ENCODE peak calls at places on chromosomes 5 and 9, in four cellular contexts. One of them, this sample, is unnamed.

GRCh38 chr9:650362-650761 is 191.1 kb upstream of the DMRT1 start:
- DNase-seq in CD4-positive, alpha-beta T cell: no peak
- DNase-seq in CD8-positive, alpha-beta T cell: peak; percentile 3
- DNase-seq in psoas muscle: no peak
- DNase-seq in this sample: no peak

GRCh38 chr5:52453176-52453575 is 334.5 kb upstream of the ITGA1 start:
- DNase-seq in psoas muscle: no peak
- DNase-seq in CD4-positive, alpha-beta T cell: no peak
- DNase-seq in CD8-positive, alpha-beta T cell: no peak
- DNase-seq in this sample: no peak

GRCh38 chr5:81303563-81303962 is 2.2 kb downstream of the ZCCHC9 start:
- DNase-seq in psoas muscle: no peak
- DNase-seq in CD4-positive, alpha-beta T cell: no peak
- DNase-seq in CD8-positive, alpha-beta T cell: no peak
- DNase-seq in this sample: no peak

GRCh38 chr5:115351356-115352195 is 55.1 kb upstream of the CCDC112 start:
- DNase-seq in CD8-positive, alpha-beta T cell: no peak
- DNase-seq in psoas muscle: no peak
- DNase-seq in CD4-positive, alpha-beta T cell: no peak
- DNase-seq in this sample: no peak

GRCh38 chr9:91419222-91420191 is 4.1 kb downstream of the NFIL3 start:
- DNase-seq in CD4-positive, alpha-beta T cell: no peak
- DNase-seq in CD8-positive, alpha-beta T cell: no peak
- DNase-seq in psoas muscle: peak; percentile 74
- DNase-seq in this sample: no peak

GRCh38 chr9:70835323-70835722 is 286.1 kb downstream of the TRPM3 start:
- DNase-seq in CD4-positive, alpha-beta T cell: no peak
- DNase-seq in psoas muscle: no peak
- DNase-seq in CD8-positive, alpha-beta T cell: no peak
- DNase-seq in this sample: no peak

GRCh38 chr5:126234563-126235195 is 188.5 kb upstream of the GRAMD2B start:
- DNase-seq in psoas muscle: no peak
- DNase-seq in CD8-positive, alpha-beta T cell: no peak
- DNase-seq in CD4-positive, alpha-beta T cell: no peak
- DNase-seq in this sample: no peak

GRCh38 chr5:53423724-53424123 is 56.7 kb upstream of the FST start:
- DNase-seq in CD4-positive, alpha-beta T cell: no peak
- DNase-seq in psoas muscle: no peak
- DNase-seq in CD8-positive, alpha-beta T cell: no peak
- DNase-seq in this sample: no peak

GRCh38 chr9:99391937-99392574 is 170.0 kb downstream of the SEC61B start:
- DNase-seq in CD4-positive, alpha-beta T cell: no peak
- DNase-seq in CD8-positive, alpha-beta T cell: no peak
- DNase-seq in psoas muscle: no peak
- DNase-seq in this sample: no peak

GRCh38 chr9:95025213-95026170 is 292.0 kb downstream of the FANCC start:
- DNase-seq in CD8-positive, alpha-beta T cell: no peak
- DNase-seq in CD4-positive, alpha-beta T cell: no peak
- DNase-seq in psoas muscle: peak; percentile 68
- DNase-seq in this sample: no peak

GRCh38 chr9:2780846-2781245 is 63.0 kb downstream of the PUM3 start:
- DNase-seq in psoas muscle: no peak
- DNase-seq in CD4-positive, alpha-beta T cell: no peak
- DNase-seq in CD8-positive, alpha-beta T cell: no peak
- DNase-seq in this sample: no peak

GRCh38 chr5:147234825-147235635 is at the start of gene STK32A:
- DNase-seq in psoas muscle: peak; percentile 43
- DNase-seq in CD4-positive, alpha-beta T cell: no peak
- DNase-seq in CD8-positive, alpha-beta T cell: no peak
- DNase-seq in this sample: no peak

GRCh38 chr5:181129601-181130000 is 1.4 kb downstream of the OR2V1 start:
- DNase-seq in CD4-positive, alpha-beta T cell: no peak
- DNase-seq in CD8-positive, alpha-beta T cell: no peak
- DNase-seq in psoas muscle: no peak
- DNase-seq in this sample: no peak

GRCh38 chr5:14185336-14186131 is 42.4 kb downstream of the TRIO start:
- DNase-seq in psoas muscle: peak; percentile 34
- DNase-seq in CD8-positive, alpha-beta T cell: no peak
- DNase-seq in CD4-positive, alpha-beta T cell: no peak
- DNase-seq in this sample: no peak

GRCh38 chr5:151002250-151002649 is 18.1 kb upstream of the GPX3 start:
- DNase-seq in CD4-positive, alpha-beta T cell: no peak
- DNase-seq in psoas muscle: no peak
- DNase-seq in CD8-positive, alpha-beta T cell: no peak
- DNase-seq in this sample: no peak

GRCh38 chr9:28135571-28135970 is 562.3 kb upstream of the C9orf72 start:
- DNase-seq in CD4-positive, alpha-beta T cell: no peak
- DNase-seq in psoas muscle: no peak
- DNase-seq in CD8-positive, alpha-beta T cell: no peak
- DNase-seq in this sample: no peak

GRCh38 chr5:99878830-99879229 is 656.3 kb upstream of the FAM174A start:
- DNase-seq in psoas muscle: no peak
- DNase-seq in CD8-positive, alpha-beta T cell: no peak
- DNase-seq in CD4-positive, alpha-beta T cell: no peak
- DNase-seq in this sample: no peak

GRCh38 chr9:116345817-116346216 is 192.2 kb downstream of the PAPPA start:
- DNase-seq in CD4-positive, alpha-beta T cell: no peak
- DNase-seq in psoas muscle: no peak
- DNase-seq in CD8-positive, alpha-beta T cell: no peak
- DNase-seq in this sample: no peak

GRCh38 chr5:35198096-35198495 is 32.2 kb downstream of the PRLR start:
- DNase-seq in CD4-positive, alpha-beta T cell: no peak
- DNase-seq in psoas muscle: peak; percentile 39
- DNase-seq in CD8-positive, alpha-beta T cell: no peak
- DNase-seq in this sample: no peak

GRCh38 chr9:89668216-89668867 is 63.5 kb downstream of the GADD45G start:
- DNase-seq in CD8-positive, alpha-beta T cell: no peak
- DNase-seq in psoas muscle: no peak
- DNase-seq in CD4-positive, alpha-beta T cell: no peak
- DNase-seq in this sample: no peak

GRCh38 chr9:34124103-34124502 is 2.4 kb downstream of the DCAF12 start:
- DNase-seq in CD4-positive, alpha-beta T cell: no peak
- DNase-seq in CD8-positive, alpha-beta T cell: no peak
- DNase-seq in psoas muscle: no peak
- DNase-seq in this sample: no peak

GRCh38 chr9:99296375-99296951 is 74.4 kb downstream of the SEC61B start:
- DNase-seq in psoas muscle: peak; percentile 27
- DNase-seq in CD8-positive, alpha-beta T cell: peak; percentile 21
- DNase-seq in CD4-positive, alpha-beta T cell: no peak
- DNase-seq in this sample: no peak

GRCh38 chr9:69584746-69585145 is 87.4 kb downstream of the APBA1 start:
- DNase-seq in psoas muscle: no peak
- DNase-seq in CD8-positive, alpha-beta T cell: no peak
- DNase-seq in CD4-positive, alpha-beta T cell: no peak
- DNase-seq in this sample: no peak

GRCh38 chr5:95863383-95863757 is 40.8 kb upstream of the GLRX start:
- DNase-seq in CD8-positive, alpha-beta T cell: no peak
- DNase-seq in psoas muscle: no peak
- DNase-seq in CD4-positive, alpha-beta T cell: no peak
- DNase-seq in this sample: no peak

GRCh38 chr5:55324815-55325418 is 17.1 kb downstream of the MTREX start:
- DNase-seq in CD4-positive, alpha-beta T cell: no peak
- DNase-seq in CD8-positive, alpha-beta T cell: no peak
- DNase-seq in psoas muscle: no peak
- DNase-seq in this sample: no peak

GRCh38 chr5:10734050-10734709 is 26.9 kb downstream of the DAP start:
- DNase-seq in CD4-positive, alpha-beta T cell: no peak
- DNase-seq in CD8-positive, alpha-beta T cell: no peak
- DNase-seq in psoas muscle: no peak
- DNase-seq in this sample: no peak

GRCh38 chr5:171749365-171749764 is 36.3 kb upstream of the SMIM23 start:
- DNase-seq in CD4-positive, alpha-beta T cell: no peak
- DNase-seq in CD8-positive, alpha-beta T cell: no peak
- DNase-seq in psoas muscle: no peak
- DNase-seq in this sample: no peak

GRCh38 chr5:541148-541887 is 17.1 kb upstream of the SLC9A3 start:
- DNase-seq in CD4-positive, alpha-beta T cell: no peak
- DNase-seq in psoas muscle: peak; percentile 11
- DNase-seq in CD8-positive, alpha-beta T cell: no peak
- DNase-seq in this sample: no peak

GRCh38 chr5:180136661-180137381 is 65.3 kb upstream of the RNF130 start:
- DNase-seq in CD4-positive, alpha-beta T cell: no peak
- DNase-seq in psoas muscle: no peak
- DNase-seq in CD8-positive, alpha-beta T cell: no peak
- DNase-seq in this sample: no peak

GRCh38 chr5:122311400-122311887 is 593 bp upstream of the SNCAIP start:
- DNase-seq in CD4-positive, alpha-beta T cell: no peak
- DNase-seq in CD8-positive, alpha-beta T cell: no peak
- DNase-seq in psoas muscle: no peak
- DNase-seq in this sample: no peak

GRCh38 chr9:112086627-112087026 is 88.5 kb downstream of the SUSD1 start:
- DNase-seq in CD4-positive, alpha-beta T cell: no peak
- DNase-seq in psoas muscle: no peak
- DNase-seq in CD8-positive, alpha-beta T cell: no peak
- DNase-seq in this sample: no peak

GRCh38 chr9:35293381-35293780 is 131.6 kb downstream of the UNC13B start:
- DNase-seq in CD4-positive, alpha-beta T cell: no peak
- DNase-seq in psoas muscle: no peak
- DNase-seq in CD8-positive, alpha-beta T cell: no peak
- DNase-seq in this sample: no peak

GRCh38 chr9:18982246-18982589 is 50.8 kb downstream of the SAXO1 start:
- DNase-seq in CD8-positive, alpha-beta T cell: no peak
- DNase-seq in psoas muscle: no peak
- DNase-seq in CD4-positive, alpha-beta T cell: no peak
- DNase-seq in this sample: no peak

GRCh38 chr5:143557061-143557818 is 153.8 kb upstream of the NR3C1 start:
- DNase-seq in CD4-positive, alpha-beta T cell: no peak
- DNase-seq in psoas muscle: no peak
- DNase-seq in CD8-positive, alpha-beta T cell: no peak
- DNase-seq in this sample: no peak

GRCh38 chr5:121987685-121988073 is 25.9 kb downstream of the SRFBP1 start:
- DNase-seq in CD8-positive, alpha-beta T cell: no peak
- DNase-seq in psoas muscle: no peak
- DNase-seq in CD4-positive, alpha-beta T cell: no peak
- DNase-seq in this sample: no peak

GRCh38 chr5:15992918-15993317 is 186.7 kb downstream of the MARCHF11 start:
- DNase-seq in psoas muscle: no peak
- DNase-seq in CD4-positive, alpha-beta T cell: no peak
- DNase-seq in CD8-positive, alpha-beta T cell: no peak
- DNase-seq in this sample: no peak

GRCh38 chr9:95193067-95193466 is 124.4 kb downstream of the FANCC start:
- DNase-seq in psoas muscle: no peak
- DNase-seq in CD4-positive, alpha-beta T cell: no peak
- DNase-seq in CD8-positive, alpha-beta T cell: no peak
- DNase-seq in this sample: no peak

GRCh38 chr9:38707885-38708640 is 11.9 kb downstream of the FAM240B start:
- DNase-seq in psoas muscle: no peak
- DNase-seq in CD4-positive, alpha-beta T cell: no peak
- DNase-seq in CD8-positive, alpha-beta T cell: no peak
- DNase-seq in this sample: no peak

GRCh38 chr5:99020698-99021048 is 91.9 kb upstream of the CHD1 start:
- DNase-seq in CD8-positive, alpha-beta T cell: no peak
- DNase-seq in CD4-positive, alpha-beta T cell: no peak
- DNase-seq in psoas muscle: no peak
- DNase-seq in this sample: no peak

GRCh38 chr9:137398561-137399468 is 24.1 kb downstream of the EXD3 start:
- DNase-seq in CD8-positive, alpha-beta T cell: no peak
- DNase-seq in psoas muscle: no peak
- DNase-seq in CD4-positive, alpha-beta T cell: no peak
- DNase-seq in this sample: no peak
- H3K9me3 ChIP-seq in CD8-positive, alpha-beta T cell: no peaks in the 10 kb centered on the region
- H3K9me3 ChIP-seq in psoas muscle: no peaks in the 10 kb centered on the region
- H3K9me3 ChIP-seq in CD4-positive, alpha-beta T cell: no peaks in the 10 kb centered on the region
- H3K9me3 ChIP-seq in this sample: no peaks in the 10 kb centered on the region

DNA sequence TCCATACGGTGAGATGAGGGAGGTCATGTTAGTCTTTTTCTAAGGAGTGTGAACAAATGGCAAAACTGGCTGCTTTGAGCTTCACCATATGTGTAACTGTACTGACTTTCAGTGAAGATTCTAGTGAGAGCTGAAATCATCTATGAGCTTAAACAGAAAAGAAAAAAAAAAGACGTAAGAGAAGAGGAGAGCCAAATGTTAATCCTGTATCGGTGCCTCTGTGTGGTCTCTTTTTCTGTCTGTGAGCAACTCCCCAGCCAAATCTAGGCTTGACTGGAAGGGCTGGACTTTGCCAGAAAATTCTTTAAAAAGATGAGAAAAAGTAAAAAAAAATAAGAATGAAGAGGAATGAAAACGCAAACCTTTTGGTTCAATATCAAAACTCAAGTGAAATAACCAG is 209.7 kb upstream of the TUT7 start:
- DNase-seq in CD4-positive, alpha-beta T cell: no peak
- DNase-seq in psoas muscle: no peak
- DNase-seq in CD8-positive, alpha-beta T cell: no peak
- DNase-seq in this sample: no peak
- H3K9me3 ChIP-seq in CD4-positive, alpha-beta T cell: no peaks in the 10 kb centered on the region
- H3K9me3 ChIP-seq in psoas muscle: no peaks in the 10 kb centered on the region
- H3K9me3 ChIP-seq in CD8-positive, alpha-beta T cell: no peaks in the 10 kb centered on the region
- H3K9me3 ChIP-seq in this sample: no peaks in the 10 kb centered on the region

GRCh38 chr5:3449481-3449880 is 146.2 kb upstream of the IRX1 start:
- DNase-seq in psoas muscle: no peak
- DNase-seq in CD4-positive, alpha-beta T cell: no peak
- DNase-seq in CD8-positive, alpha-beta T cell: no peak
- DNase-seq in this sample: no peak
- H3K9me3 ChIP-seq in psoas muscle: no peaks in the 10 kb centered on the region
- H3K9me3 ChIP-seq in CD4-positive, alpha-beta T cell: peaks cover 5% of the 10 kb centered on the region
- H3K9me3 ChIP-seq in CD8-positive, alpha-beta T cell: no peaks in the 10 kb centered on the region
- H3K9me3 ChIP-seq in this sample: no peaks in the 10 kb centered on the region

GRCh38 chr9:19994296-19994695 is 205.5 kb upstream of the SLC24A2 start:
- DNase-seq in psoas muscle: no peak
- DNase-seq in CD8-positive, alpha-beta T cell: no peak
- DNase-seq in CD4-positive, alpha-beta T cell: no peak
- DNase-seq in this sample: no peak
- H3K9me3 ChIP-seq in psoas muscle: no peaks in the 10 kb centered on the region
- H3K9me3 ChIP-seq in CD8-positive, alpha-beta T cell: no peaks in the 10 kb centered on the region
- H3K9me3 ChIP-seq in CD4-positive, alpha-beta T cell: no peaks in the 10 kb centered on the region
- H3K9me3 ChIP-seq in this sample: no peaks in the 10 kb centered on the region

GRCh38 chr5:124494540-124495116 is 251.8 kb downstream of the ZNF608 start:
- DNase-seq in CD8-positive, alpha-beta T cell: no peak
- DNase-seq in psoas muscle: no peak
- DNase-seq in CD4-positive, alpha-beta T cell: no peak
- DNase-seq in this sample: no peak
- H3K9me3 ChIP-seq in CD8-positive, alpha-beta T cell: no peaks in the 10 kb centered on the region
- H3K9me3 ChIP-seq in psoas muscle: no peaks in the 10 kb centered on the region
- H3K9me3 ChIP-seq in CD4-positive, alpha-beta T cell: no peaks in the 10 kb centered on the region
- H3K9me3 ChIP-seq in this sample: no peaks in the 10 kb centered on the region

DNA sequence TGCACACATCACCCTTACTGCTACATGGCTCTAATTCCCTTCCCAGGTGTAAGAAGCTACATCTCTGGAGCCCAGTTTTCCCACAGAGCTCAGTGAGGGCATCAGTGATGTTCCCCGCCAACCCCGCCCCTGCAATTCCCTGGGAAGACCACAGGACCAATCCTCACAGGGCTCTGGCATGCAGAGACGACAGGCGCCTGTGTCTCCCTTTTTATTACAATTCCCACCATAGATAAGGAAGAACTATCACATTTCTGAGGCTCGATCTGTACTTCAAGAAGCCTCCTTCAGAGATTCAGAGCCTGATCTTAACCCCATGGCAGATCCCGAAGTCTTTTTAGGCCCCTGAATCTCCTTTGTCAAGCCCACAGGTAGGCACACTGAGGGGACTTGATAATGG is at the start of gene OR1L6:
- DNase-seq in psoas muscle: no peak
- DNase-seq in CD8-positive, alpha-beta T cell: no peak
- DNase-seq in CD4-positive, alpha-beta T cell: no peak
- DNase-seq in this sample: no peak
- H3K9me3 ChIP-seq in psoas muscle: peaks cover 4% of the 10 kb centered on the region
- H3K9me3 ChIP-seq in CD8-positive, alpha-beta T cell: no peaks in the 10 kb centered on the region
- H3K9me3 ChIP-seq in CD4-positive, alpha-beta T cell: no peaks in the 10 kb centered on the region
- H3K9me3 ChIP-seq in this sample: no peaks in the 10 kb centered on the region